ENCODE peak calls at places on chromosome 14, in six cellular contexts. N is stimulated activated CD8-positive, alpha-beta memory T cell treated with anti-CD3 and anti-CD28 coated beads, Interleukin-15, amount 100 ng/mL, for 24 hours; C is Right ventricle myocardium superior; Y is myocyte; H is non-pigmented ciliary epithelial cell; V is endodermal cell. T is an unnamed sample.

GRCh38 chr14:57085801-57086200 is 182.9 kb downstream of the EXOC5 start:
- DNase-seq in N (no peak), C (no peak), V (no peak), H (no peak), Y (no peak), T (no peak)

GRCh38 chr14:75513911-75514672 is 8.2 kb upstream of the BATF start:
- DNase-seq in V (no peak), C (no peak), N (no peak), H (no peak), Y (no peak), T (no peak)

GRCh38 chr14:63413009-63413408 is 94.3 kb upstream of the GPHB5 start:
- DNase-seq in C (no peak), N (no peak), Y (no peak), H (no peak), V (no peak), T (no peak)

GRCh38 chr14:59481407-59482119 is 2.6 kb downstream of the L3HYPDH start:
- DNase-seq in V (no peak), Y (peak; percentile 30), H (no peak), N (no peak), C (no peak), T (no peak)

GRCh38 chr14:100533647-100534485 is 53.4 kb downstream of the BEGAIN start:
- DNase-seq in V (no peak), N (no peak), C (peak; percentile 45), Y (peak; percentile 68), H (no peak), T (no peak)

GRCh38 chr14:50726372-50727107 is 58.4 kb upstream of the SAV1 start:
- DNase-seq in H (peak; percentile 60), Y (peak; percentile 73), V (no peak), C (no peak), N (no peak), T (no peak)

GRCh38 chr14:26276757-26277156 is 321.1 kb downstream of the NOVA1 start:
- DNase-seq in C (no peak), V (peak; percentile 74), Y (peak; percentile 4), N (no peak), H (no peak), T (no peak)

GRCh38 chr14:53850714-53851296 is 105.8 kb downstream of the BMP4 start:
- DNase-seq in Y (peak; percentile 21), H (no peak), N (no peak), V (no peak), C (no peak), T (no peak)

GRCh38 chr14:83825836-83826235 is 1704.1 kb upstream of the FLRT2 start:
- DNase-seq in H (no peak), Y (no peak), V (no peak), C (no peak), N (no peak), T (no peak)

GRCh38 chr14:52937306-52937705 is 13.5 kb downstream of the FERMT2 start:
- DNase-seq in H (no peak), V (no peak), C (no peak), N (no peak), Y (no peak), T (no peak)

GRCh38 chr14:42884100-42884499 is 1277.4 kb downstream of the LRFN5 start:
- DNase-seq in N (no peak), C (no peak), Y (no peak), V (no peak), H (peak; percentile 59), T (no peak)

T was measured in hypothalamus.